ENCODE peak calls at places on chromosomes 5 and 9, in five cellular contexts. Q is kidney tubule cell, X is B cell, J is cardiac muscle cell, Y is endothelial cell of umbilical vein. H is an unnamed sample.

GRCh38 chr9:111842313-111842712 is 47.6 kb upstream of the SHOC1 start:
- DNase-seq in Q (no peak), X (no peak), J (no peak), Y (no peak), H (no peak)

GRCh38 chr9:128503870-128504269 is 649 bp upstream of the GLE1 start:
- DNase-seq in Q (no peak), X (no peak), J (peak), Y (no peak), H (no peak)

GRCh38 chr5:116498478-116498877 is 76.1 kb downstream of the SEMA6A start:
- DNase-seq in Q (no peak), X (no peak), J (no peak), Y (no peak), H (no peak)

GRCh38 chr5:76372320-76373054 is 30.6 kb upstream of the IQGAP2 start:
- DNase-seq in Q (peak), X (no peak), J (no peak), Y (no peak), H (no peak)

GRCh38 chr9:107465467-107466451 is 23.8 kb downstream of the KLF4 start:
- DNase-seq in Q (peak), X (peak), J (peak), Y (peak), H (no peak)

GRCh38 chr5:39992617-39993203 is 567.9 kb upstream of the DAB2 start:
- DNase-seq in Q (no peak), X (no peak), J (no peak), Y (no peak), H (no peak)

GRCh38 chr5:16428359-16428758 is 37.2 kb downstream of the ZNF622 start:
- DNase-seq in Q (no peak), X (no peak), J (no peak), Y (no peak), H (no peak)

GRCh38 chr5:139650689-139651501 is 2.7 kb downstream of the CXXC5 start:
- DNase-seq in Q (peak), X (peak), J (peak), Y (no peak), H (no peak)

H was measured in COR-L47.